ENCODE peak calls at places on chromosomes 2 and 18, in nine cellular contexts. One of them, this sample, is unnamed.

GRCh38 chr2:199302851-199303250 is 154.9 kb downstream of the SATB2 start:
- DNase-seq in head of caudate nucleus: no peak
- DNase-seq in T-cell: no peak
- DNase-seq in stimulated activated CD4-positive, alpha-beta T cell treated with anti-CD3 and anti-CD28 coated beads, Interleukin-1b, Interleukin-23, amount 100 ng/mL, for 24 hours: no peak
- DNase-seq in EH: peak
- DNase-seq in gastrocnemius medialis: no peak
- DNase-seq in non-pigmented ciliary epithelial cell: no peak
- DNase-seq in neural crest cell: no peak
- DNase-seq in colonic mucosa: no peak
- DNase-seq in this sample: no peak

GRCh38 chr2:25279091-25279651 is 62.6 kb downstream of the DNMT3A start:
- DNase-seq in head of caudate nucleus: peak
- DNase-seq in T-cell: no peak
- DNase-seq in stimulated activated CD4-positive, alpha-beta T cell treated with anti-CD3 and anti-CD28 coated beads, Interleukin-1b, Interleukin-23, amount 100 ng/mL, for 24 hours: no peak
- DNase-seq in EH: no peak
- DNase-seq in gastrocnemius medialis: peak
- DNase-seq in non-pigmented ciliary epithelial cell: no peak
- DNase-seq in neural crest cell: no peak
- DNase-seq in colonic mucosa: peak
- DNase-seq in this sample: no peak

GRCh38 chr2:120709608-120710041 is 26.0 kb upstream of the GLI2 start:
- DNase-seq in head of caudate nucleus: no peak
- DNase-seq in T-cell: no peak
- DNase-seq in stimulated activated CD4-positive, alpha-beta T cell treated with anti-CD3 and anti-CD28 coated beads, Interleukin-1b, Interleukin-23, amount 100 ng/mL, for 24 hours: no peak
- DNase-seq in EH: no peak
- DNase-seq in gastrocnemius medialis: no peak
- DNase-seq in non-pigmented ciliary epithelial cell: no peak
- DNase-seq in neural crest cell: no peak
- DNase-seq in colonic mucosa: no peak
- DNase-seq in this sample: peak

GRCh38 chr2:159984034-159984433 is 78.4 kb downstream of the PLA2R1 start:
- DNase-seq in head of caudate nucleus: no peak
- DNase-seq in T-cell: no peak
- DNase-seq in stimulated activated CD4-positive, alpha-beta T cell treated with anti-CD3 and anti-CD28 coated beads, Interleukin-1b, Interleukin-23, amount 100 ng/mL, for 24 hours: no peak
- DNase-seq in EH: no peak
- DNase-seq in gastrocnemius medialis: no peak
- DNase-seq in non-pigmented ciliary epithelial cell: no peak
- DNase-seq in neural crest cell: no peak
- DNase-seq in colonic mucosa: no peak
- DNase-seq in this sample: no peak

GRCh38 chr2:71772510-71773172 is 319.3 kb downstream of the DYSF start:
- DNase-seq in head of caudate nucleus: no peak
- DNase-seq in T-cell: no peak
- DNase-seq in stimulated activated CD4-positive, alpha-beta T cell treated with anti-CD3 and anti-CD28 coated beads, Interleukin-1b, Interleukin-23, amount 100 ng/mL, for 24 hours: no peak
- DNase-seq in EH: no peak
- DNase-seq in gastrocnemius medialis: no peak
- DNase-seq in non-pigmented ciliary epithelial cell: no peak
- DNase-seq in neural crest cell: no peak
- DNase-seq in colonic mucosa: no peak
- DNase-seq in this sample: no peak

GRCh38 chr18:12027046-12027445 is 45.7 kb downstream of the IMPA2 start:
- DNase-seq in head of caudate nucleus: peak
- DNase-seq in T-cell: no peak
- DNase-seq in stimulated activated CD4-positive, alpha-beta T cell treated with anti-CD3 and anti-CD28 coated beads, Interleukin-1b, Interleukin-23, amount 100 ng/mL, for 24 hours: no peak
- DNase-seq in EH: no peak
- DNase-seq in gastrocnemius medialis: peak
- DNase-seq in non-pigmented ciliary epithelial cell: no peak
- DNase-seq in neural crest cell: no peak
- DNase-seq in colonic mucosa: no peak
- DNase-seq in this sample: no peak

GRCh38 chr18:57833441-57834101 is 30.5 kb upstream of the ATP8B1 start:
- DNase-seq in head of caudate nucleus: no peak
- DNase-seq in T-cell: no peak
- DNase-seq in stimulated activated CD4-positive, alpha-beta T cell treated with anti-CD3 and anti-CD28 coated beads, Interleukin-1b, Interleukin-23, amount 100 ng/mL, for 24 hours: no peak
- DNase-seq in EH: peak
- DNase-seq in gastrocnemius medialis: no peak
- DNase-seq in non-pigmented ciliary epithelial cell: no peak
- DNase-seq in neural crest cell: no peak
- DNase-seq in colonic mucosa: peak
- DNase-seq in this sample: no peak

GRCh38 chr2:25174192-25174861 is 5.9 kb upstream of the POMC start:
- DNase-seq in head of caudate nucleus: no peak
- DNase-seq in T-cell: no peak
- DNase-seq in stimulated activated CD4-positive, alpha-beta T cell treated with anti-CD3 and anti-CD28 coated beads, Interleukin-1b, Interleukin-23, amount 100 ng/mL, for 24 hours: no peak
- DNase-seq in EH: no peak
- DNase-seq in gastrocnemius medialis: no peak
- DNase-seq in non-pigmented ciliary epithelial cell: no peak
- DNase-seq in neural crest cell: no peak
- DNase-seq in colonic mucosa: no peak
- DNase-seq in this sample: no peak

GRCh38 chr2:106097370-106098000 is 96.6 kb downstream of the UXS1 start:
- DNase-seq in head of caudate nucleus: no peak
- DNase-seq in T-cell: no peak
- DNase-seq in stimulated activated CD4-positive, alpha-beta T cell treated with anti-CD3 and anti-CD28 coated beads, Interleukin-1b, Interleukin-23, amount 100 ng/mL, for 24 hours: no peak
- DNase-seq in EH: no peak
- DNase-seq in gastrocnemius medialis: no peak
- DNase-seq in non-pigmented ciliary epithelial cell: no peak
- DNase-seq in neural crest cell: no peak
- DNase-seq in colonic mucosa: no peak
- DNase-seq in this sample: no peak

GRCh38 chr2:186503827-186504606 is 18.0 kb downstream of the ZC3H15 start:
- DNase-seq in head of caudate nucleus: no peak
- DNase-seq in T-cell: no peak
- DNase-seq in stimulated activated CD4-positive, alpha-beta T cell treated with anti-CD3 and anti-CD28 coated beads, Interleukin-1b, Interleukin-23, amount 100 ng/mL, for 24 hours: no peak
- DNase-seq in EH: peak
- DNase-seq in gastrocnemius medialis: no peak
- DNase-seq in non-pigmented ciliary epithelial cell: no peak
- DNase-seq in neural crest cell: no peak
- DNase-seq in colonic mucosa: no peak
- DNase-seq in this sample: no peak

GRCh38 chr18:64134044-64134757 is 14.7 kb downstream of the LINC00305 start:
- DNase-seq in head of caudate nucleus: no peak
- DNase-seq in T-cell: no peak
- DNase-seq in stimulated activated CD4-positive, alpha-beta T cell treated with anti-CD3 and anti-CD28 coated beads, Interleukin-1b, Interleukin-23, amount 100 ng/mL, for 24 hours: no peak
- DNase-seq in EH: no peak
- DNase-seq in gastrocnemius medialis: no peak
- DNase-seq in non-pigmented ciliary epithelial cell: peak
- DNase-seq in neural crest cell: no peak
- DNase-seq in colonic mucosa: no peak
- DNase-seq in this sample: no peak

GRCh38 chr18:11955299-11956029 is 25.8 kb upstream of the IMPA2 start:
- DNase-seq in head of caudate nucleus: peak
- DNase-seq in T-cell: no peak
- DNase-seq in stimulated activated CD4-positive, alpha-beta T cell treated with anti-CD3 and anti-CD28 coated beads, Interleukin-1b, Interleukin-23, amount 100 ng/mL, for 24 hours: no peak
- DNase-seq in EH: peak
- DNase-seq in gastrocnemius medialis: peak
- DNase-seq in non-pigmented ciliary epithelial cell: peak
- DNase-seq in neural crest cell: no peak
- DNase-seq in colonic mucosa: no peak
- DNase-seq in this sample: no peak

GRCh38 chr2:62196278-62196901 is 475 bp downstream of the B3GNT2 start:
- DNase-seq in head of caudate nucleus: no peak
- DNase-seq in T-cell: peak
- DNase-seq in stimulated activated CD4-positive, alpha-beta T cell treated with anti-CD3 and anti-CD28 coated beads, Interleukin-1b, Interleukin-23, amount 100 ng/mL, for 24 hours: peak
- DNase-seq in EH: no peak
- DNase-seq in gastrocnemius medialis: no peak
- DNase-seq in non-pigmented ciliary epithelial cell: no peak
- DNase-seq in neural crest cell: no peak
- DNase-seq in colonic mucosa: peak
- DNase-seq in this sample: peak

GRCh38 chr2:68925298-68925885 is 27.3 kb downstream of the GKN2 start:
- DNase-seq in head of caudate nucleus: no peak
- DNase-seq in T-cell: peak
- DNase-seq in stimulated activated CD4-positive, alpha-beta T cell treated with anti-CD3 and anti-CD28 coated beads, Interleukin-1b, Interleukin-23, amount 100 ng/mL, for 24 hours: no peak
- DNase-seq in EH: peak
- DNase-seq in gastrocnemius medialis: no peak
- DNase-seq in non-pigmented ciliary epithelial cell: no peak
- DNase-seq in neural crest cell: peak
- DNase-seq in colonic mucosa: peak
- DNase-seq in this sample: peak

GRCh38 chr2:38610851-38611801 is 8.4 kb upstream of the HNRNPLL start:
- DNase-seq in head of caudate nucleus: no peak
- DNase-seq in T-cell: no peak
- DNase-seq in stimulated activated CD4-positive, alpha-beta T cell treated with anti-CD3 and anti-CD28 coated beads, Interleukin-1b, Interleukin-23, amount 100 ng/mL, for 24 hours: no peak
- DNase-seq in EH: peak
- DNase-seq in gastrocnemius medialis: no peak
- DNase-seq in non-pigmented ciliary epithelial cell: no peak
- DNase-seq in neural crest cell: no peak
- DNase-seq in colonic mucosa: no peak
- DNase-seq in this sample: no peak

GRCh38 chr18:73446502-73446901 is 578.7 kb upstream of the NETO1 start:
- DNase-seq in head of caudate nucleus: no peak
- DNase-seq in T-cell: no peak
- DNase-seq in stimulated activated CD4-positive, alpha-beta T cell treated with anti-CD3 and anti-CD28 coated beads, Interleukin-1b, Interleukin-23, amount 100 ng/mL, for 24 hours: no peak
- DNase-seq in EH: no peak
- DNase-seq in gastrocnemius medialis: no peak
- DNase-seq in non-pigmented ciliary epithelial cell: no peak
- DNase-seq in neural crest cell: no peak
- DNase-seq in colonic mucosa: no peak
- DNase-seq in this sample: no peak

GRCh38 chr2:9001229-9001628 is 2.3 kb downstream of the MBOAT2 start:
- DNase-seq in head of caudate nucleus: no peak
- DNase-seq in T-cell: no peak
- DNase-seq in stimulated activated CD4-positive, alpha-beta T cell treated with anti-CD3 and anti-CD28 coated beads, Interleukin-1b, Interleukin-23, amount 100 ng/mL, for 24 hours: no peak
- DNase-seq in EH: peak
- DNase-seq in gastrocnemius medialis: no peak
- DNase-seq in non-pigmented ciliary epithelial cell: no peak
- DNase-seq in neural crest cell: no peak
- DNase-seq in colonic mucosa: peak
- DNase-seq in this sample: no peak

GRCh38 chr2:18651842-18652774 is 62.7 kb upstream of the NT5C1B start:
- DNase-seq in head of caudate nucleus: no peak
- DNase-seq in T-cell: no peak
- DNase-seq in stimulated activated CD4-positive, alpha-beta T cell treated with anti-CD3 and anti-CD28 coated beads, Interleukin-1b, Interleukin-23, amount 100 ng/mL, for 24 hours: no peak
- DNase-seq in EH: peak
- DNase-seq in gastrocnemius medialis: no peak
- DNase-seq in non-pigmented ciliary epithelial cell: peak
- DNase-seq in neural crest cell: no peak
- DNase-seq in colonic mucosa: no peak
- DNase-seq in this sample: no peak

GRCh38 chr2:27795868-27796277 is 24.4 kb downstream of the MRPL33 start:
- DNase-seq in head of caudate nucleus: no peak
- DNase-seq in T-cell: no peak
- DNase-seq in stimulated activated CD4-positive, alpha-beta T cell treated with anti-CD3 and anti-CD28 coated beads, Interleukin-1b, Interleukin-23, amount 100 ng/mL, for 24 hours: no peak
- DNase-seq in EH: peak
- DNase-seq in gastrocnemius medialis: peak
- DNase-seq in non-pigmented ciliary epithelial cell: no peak
- DNase-seq in neural crest cell: no peak
- DNase-seq in colonic mucosa: no peak
- DNase-seq in this sample: no peak

GRCh38 chr2:56008661-56009411 is 85.3 kb upstream of the EFEMP1 start:
- DNase-seq in head of caudate nucleus: peak
- DNase-seq in T-cell: no peak
- DNase-seq in stimulated activated CD4-positive, alpha-beta T cell treated with anti-CD3 and anti-CD28 coated beads, Interleukin-1b, Interleukin-23, amount 100 ng/mL, for 24 hours: no peak
- DNase-seq in EH: peak
- DNase-seq in gastrocnemius medialis: peak
- DNase-seq in non-pigmented ciliary epithelial cell: peak
- DNase-seq in neural crest cell: peak
- DNase-seq in colonic mucosa: peak
- DNase-seq in this sample: peak

GRCh38 chr18:44700652-44701051 is 20.0 kb downstream of the SETBP1 start:
- DNase-seq in head of caudate nucleus: no peak
- DNase-seq in T-cell: no peak
- DNase-seq in stimulated activated CD4-positive, alpha-beta T cell treated with anti-CD3 and anti-CD28 coated beads, Interleukin-1b, Interleukin-23, amount 100 ng/mL, for 24 hours: no peak
- DNase-seq in EH: peak
- DNase-seq in gastrocnemius medialis: peak
- DNase-seq in non-pigmented ciliary epithelial cell: no peak
- DNase-seq in neural crest cell: no peak
- DNase-seq in colonic mucosa: no peak
- DNase-seq in this sample: no peak

GRCh38 chr2:16055848-16056580 is 115.7 kb downstream of the MYCN start:
- DNase-seq in head of caudate nucleus: no peak
- DNase-seq in T-cell: no peak
- DNase-seq in stimulated activated CD4-positive, alpha-beta T cell treated with anti-CD3 and anti-CD28 coated beads, Interleukin-1b, Interleukin-23, amount 100 ng/mL, for 24 hours: no peak
- DNase-seq in EH: no peak
- DNase-seq in gastrocnemius medialis: no peak
- DNase-seq in non-pigmented ciliary epithelial cell: no peak
- DNase-seq in neural crest cell: no peak
- DNase-seq in colonic mucosa: no peak
- DNase-seq in this sample: no peak

GRCh38 chr2:119249311-119249710 is 25.7 kb downstream of the STEAP3 start:
- DNase-seq in head of caudate nucleus: peak
- DNase-seq in T-cell: no peak
- DNase-seq in stimulated activated CD4-positive, alpha-beta T cell treated with anti-CD3 and anti-CD28 coated beads, Interleukin-1b, Interleukin-23, amount 100 ng/mL, for 24 hours: no peak
- DNase-seq in EH: no peak
- DNase-seq in gastrocnemius medialis: no peak
- DNase-seq in non-pigmented ciliary epithelial cell: no peak
- DNase-seq in neural crest cell: no peak
- DNase-seq in colonic mucosa: no peak
- DNase-seq in this sample: no peak

GRCh38 chr2:127226520-127227263 is 6.6 kb upstream of the CYP27C1 start:
- DNase-seq in head of caudate nucleus: no peak
- DNase-seq in T-cell: no peak
- DNase-seq in stimulated activated CD4-positive, alpha-beta T cell treated with anti-CD3 and anti-CD28 coated beads, Interleukin-1b, Interleukin-23, amount 100 ng/mL, for 24 hours: peak
- DNase-seq in EH: peak
- DNase-seq in gastrocnemius medialis: no peak
- DNase-seq in non-pigmented ciliary epithelial cell: peak
- DNase-seq in neural crest cell: no peak
- DNase-seq in colonic mucosa: peak
- DNase-seq in this sample: no peak

GRCh38 chr2:227322530-227323190 is 2.4 kb upstream of the MFF start:
- DNase-seq in head of caudate nucleus: no peak
- DNase-seq in T-cell: no peak
- DNase-seq in stimulated activated CD4-positive, alpha-beta T cell treated with anti-CD3 and anti-CD28 coated beads, Interleukin-1b, Interleukin-23, amount 100 ng/mL, for 24 hours: no peak
- DNase-seq in EH: no peak
- DNase-seq in gastrocnemius medialis: no peak
- DNase-seq in non-pigmented ciliary epithelial cell: no peak
- DNase-seq in neural crest cell: no peak
- DNase-seq in colonic mucosa: no peak
- DNase-seq in this sample: no peak

GRCh38 chr2:209348453-209348852 is 75.4 kb upstream of the MAP2 start:
- DNase-seq in head of caudate nucleus: no peak
- DNase-seq in T-cell: no peak
- DNase-seq in stimulated activated CD4-positive, alpha-beta T cell treated with anti-CD3 and anti-CD28 coated beads, Interleukin-1b, Interleukin-23, amount 100 ng/mL, for 24 hours: no peak
- DNase-seq in EH: no peak
- DNase-seq in gastrocnemius medialis: no peak
- DNase-seq in non-pigmented ciliary epithelial cell: no peak
- DNase-seq in neural crest cell: no peak
- DNase-seq in colonic mucosa: no peak
- DNase-seq in this sample: no peak

GRCh38 chr2:9187620-9188214 is 18.9 kb upstream of the ASAP2 start:
- DNase-seq in head of caudate nucleus: no peak
- DNase-seq in T-cell: no peak
- DNase-seq in stimulated activated CD4-positive, alpha-beta T cell treated with anti-CD3 and anti-CD28 coated beads, Interleukin-1b, Interleukin-23, amount 100 ng/mL, for 24 hours: no peak
- DNase-seq in EH: peak
- DNase-seq in gastrocnemius medialis: no peak
- DNase-seq in non-pigmented ciliary epithelial cell: no peak
- DNase-seq in neural crest cell: no peak
- DNase-seq in colonic mucosa: no peak
- DNase-seq in this sample: no peak

GRCh38 chr2:32711219-32711618 is 83.4 kb downstream of the TTC27 start:
- DNase-seq in head of caudate nucleus: no peak
- DNase-seq in T-cell: no peak
- DNase-seq in stimulated activated CD4-positive, alpha-beta T cell treated with anti-CD3 and anti-CD28 coated beads, Interleukin-1b, Interleukin-23, amount 100 ng/mL, for 24 hours: no peak
- DNase-seq in EH: peak
- DNase-seq in gastrocnemius medialis: no peak
- DNase-seq in non-pigmented ciliary epithelial cell: peak
- DNase-seq in neural crest cell: no peak
- DNase-seq in colonic mucosa: no peak
- DNase-seq in this sample: no peak

GRCh38 chr18:62069556-62069955 is 117.3 kb downstream of the PIGN start:
- DNase-seq in head of caudate nucleus: no peak
- DNase-seq in T-cell: no peak
- DNase-seq in stimulated activated CD4-positive, alpha-beta T cell treated with anti-CD3 and anti-CD28 coated beads, Interleukin-1b, Interleukin-23, amount 100 ng/mL, for 24 hours: no peak
- DNase-seq in EH: no peak
- DNase-seq in gastrocnemius medialis: no peak
- DNase-seq in non-pigmented ciliary epithelial cell: no peak
- DNase-seq in neural crest cell: no peak
- DNase-seq in colonic mucosa: no peak
- DNase-seq in this sample: no peak

GRCh38 chr2:240139666-240140393 is 628 bp downstream of the OTOS start:
- DNase-seq in head of caudate nucleus: peak
- DNase-seq in T-cell: no peak
- DNase-seq in stimulated activated CD4-positive, alpha-beta T cell treated with anti-CD3 and anti-CD28 coated beads, Interleukin-1b, Interleukin-23, amount 100 ng/mL, for 24 hours: no peak
- DNase-seq in EH: no peak
- DNase-seq in gastrocnemius medialis: peak
- DNase-seq in non-pigmented ciliary epithelial cell: no peak
- DNase-seq in neural crest cell: no peak
- DNase-seq in colonic mucosa: no peak
- DNase-seq in this sample: no peak

GRCh38 chr2:86622878-86623548 is 652 bp downstream of the RNF103 start:
- DNase-seq in head of caudate nucleus: peak
- DNase-seq in T-cell: peak
- DNase-seq in stimulated activated CD4-positive, alpha-beta T cell treated with anti-CD3 and anti-CD28 coated beads, Interleukin-1b, Interleukin-23, amount 100 ng/mL, for 24 hours: peak
- DNase-seq in EH: no peak
- DNase-seq in gastrocnemius medialis: peak
- DNase-seq in non-pigmented ciliary epithelial cell: no peak
- DNase-seq in neural crest cell: peak
- DNase-seq in colonic mucosa: peak
- DNase-seq in this sample: peak